ENCODE peak calls at places on chromosomes 7 and 10, in ten cellular contexts. X is pancreas, Z is astrocyte, P is brain microvascular endothelial cell, V is right atrium auricular region, E is cardiac muscle cell, Q is esophagus squamous epithelium, A is dorsolateral prefrontal cortex, U is body of pancreas, T is thyroid gland. D is an unnamed sample.

GRCh38 chr7:130831817-130832481 is 97.9 kb upstream of the KLF14 start:
- DNase-seq in X (no peak), Z (no peak), P (no peak), V (no peak), E (peak), Q (no peak), A (no peak), U (no peak), T (no peak), D (no peak)

GRCh38 chr10:5527332-5528200 is 2.8 kb downstream of the CALML3 start:
- DNase-seq in X (no peak), Z (no peak), P (no peak), V (no peak), E (no peak), Q (no peak), A (peak), U (no peak), T (no peak), D (no peak)

GRCh38 chr10:59007307-59008025 is 169.0 kb upstream of the PHYHIPL start:
- DNase-seq in X (no peak), Z (no peak), P (no peak), V (no peak), E (no peak), Q (no peak), A (no peak), U (no peak), T (no peak), D (no peak)

GRCh38 chr10:4692206-4692605 is 133.8 kb upstream of the AKR1E2 start:
- DNase-seq in X (no peak), Z (no peak), P (no peak), V (no peak), E (no peak), Q (no peak), A (no peak), U (no peak), T (no peak), D (no peak)

GRCh38 chr10:33963656-33964175 is 629.2 kb upstream of the NRP1 start:
- DNase-seq in X (no peak), Z (no peak), P (no peak), V (no peak), E (no peak), Q (no peak), A (no peak), U (no peak), T (no peak), D (no peak)

GRCh38 chr7:82445226-82445625 is 1.6 kb upstream of the CACNA2D1 start:
- DNase-seq in X (no peak), Z (no peak), P (no peak), V (no peak), E (no peak), Q (no peak), A (no peak), U (no peak), T (no peak), D (no peak)

GRCh38 chr10:110350812-110351211 is 46.1 kb upstream of the SMNDC1 start:
- DNase-seq in X (no peak), Z (peak), P (no peak), V (no peak), E (no peak), Q (no peak), A (no peak), U (no peak), T (no peak), D (no peak)

GRCh38 chr10:34709637-34710390 is 105.3 kb downstream of the PARD3 start:
- DNase-seq in X (no peak), Z (no peak), P (no peak), V (no peak), E (no peak), Q (no peak), A (no peak), U (no peak), T (no peak), D (peak)

GRCh38 chr7:127954371-127954770 is 76.9 kb downstream of the LRRC4 start:
- DNase-seq in X (no peak), Z (no peak), P (no peak), V (no peak), E (no peak), Q (no peak), A (no peak), U (no peak), T (no peak), D (no peak)

GRCh38 chr10:49410365-49411074 is 14.6 kb upstream of the DRGX start:
- DNase-seq in X (peak), Z (no peak), P (no peak), V (peak), E (no peak), Q (no peak), A (no peak), U (peak), T (peak), D (peak)

GRCh38 chr10:102808380-102808779 is 28.8 kb downstream of the CYP17A1 start:
- DNase-seq in X (no peak), Z (no peak), P (no peak), V (no peak), E (no peak), Q (no peak), A (no peak), U (no peak), T (no peak), D (no peak)

GRCh38 chr7:83936056-83936703 is 258.4 kb downstream of the SEMA3A start:
- DNase-seq in X (peak), Z (peak), P (peak), V (no peak), E (peak), Q (no peak), A (peak), U (peak), T (peak), D (no peak)

GRCh38 chr10:12448729-12449391 is 99.5 kb downstream of the CAMK1D start:
- DNase-seq in X (peak), Z (peak), P (peak), V (no peak), E (no peak), Q (no peak), A (no peak), U (no peak), T (no peak), D (no peak)

GRCh38 chr7:46486264-46487206 is 565.5 kb upstream of the IGFBP3 start:
- DNase-seq in X (no peak), Z (peak), P (peak), V (peak), E (no peak), Q (no peak), A (no peak), U (peak), T (peak), D (peak)

GRCh38 chr10:89425000-89425399 is 10.6 kb downstream of the IFIT5 start:
- DNase-seq in X (no peak), Z (no peak), P (no peak), V (no peak), E (no peak), Q (no peak), A (no peak), U (peak), T (no peak), D (no peak)

GRCh38 chr7:139061416-139061815 is 25.6 kb upstream of the ZC3HAV1L start:
- DNase-seq in X (no peak), Z (no peak), P (no peak), V (no peak), E (no peak), Q (no peak), A (no peak), U (no peak), T (no peak), D (no peak)

GRCh38 chr10:8543361-8544056 is 489.0 kb downstream of the GATA3 start:
- DNase-seq in X (no peak), Z (no peak), P (no peak), V (no peak), E (no peak), Q (no peak), A (no peak), U (no peak), T (peak), D (no peak)

GRCh38 chr10:103254538-103255325 is 9.0 kb downstream of the RPEL1 start:
- DNase-seq in X (no peak), Z (no peak), P (peak), V (no peak), E (no peak), Q (no peak), A (no peak), U (no peak), T (no peak), D (no peak)

GRCh38 chr7:76267107-76267834 is 35.2 kb upstream of the HSPB1 start:
- DNase-seq in X (no peak), Z (no peak), P (no peak), V (no peak), E (peak), Q (no peak), A (no peak), U (no peak), T (no peak), D (no peak)

GRCh38 chr7:72020301-72020700 is 391.8 kb downstream of the CALN1 start:
- DNase-seq in X (no peak), Z (no peak), P (no peak), V (peak), E (no peak), Q (no peak), A (no peak), U (no peak), T (no peak), D (no peak)

GRCh38 chr10:132648072-132648855 is 110.7 kb downstream of the INPP5A start:
- DNase-seq in X (no peak), Z (no peak), P (no peak), V (no peak), E (no peak), Q (no peak), A (no peak), U (peak), T (no peak), D (no peak)

GRCh38 chr10:35442592-35442991 is 106.3 kb downstream of the CCNY start:
- DNase-seq in X (no peak), Z (no peak), P (no peak), V (no peak), E (no peak), Q (no peak), A (no peak), U (no peak), T (no peak), D (no peak)

GRCh38 chr10:48973065-48973464 is 33.4 kb upstream of the LRRC18 start:
- DNase-seq in X (no peak), Z (no peak), P (no peak), V (no peak), E (no peak), Q (no peak), A (no peak), U (no peak), T (no peak), D (no peak)

GRCh38 chr7:85554294-85554877 is 367.5 kb upstream of the SEMA3D start:
- DNase-seq in X (peak), Z (peak), P (peak), V (no peak), E (peak), Q (no peak), A (no peak), U (peak), T (no peak), D (no peak)

GRCh38 chr10:13715091-13715490 is 128.3 kb downstream of the PRPF18 start:
- DNase-seq in X (no peak), Z (no peak), P (no peak), V (no peak), E (no peak), Q (no peak), A (no peak), U (no peak), T (no peak), D (no peak)

GRCh38 chr7:25675789-25676474 is 447.6 kb upstream of the NPVF start:
- DNase-seq in X (no peak), Z (no peak), P (no peak), V (no peak), E (no peak), Q (no peak), A (no peak), U (no peak), T (no peak), D (peak)

GRCh38 chr7:135716677-135717238 is 11.2 kb downstream of the SLC13A4 start:
- DNase-seq in X (no peak), Z (peak), P (peak), V (no peak), E (no peak), Q (no peak), A (no peak), U (no peak), T (no peak), D (no peak)

GRCh38 chr10:22343761-22344160 is 1.5 kb upstream of the SPAG6 start:
- DNase-seq in X (no peak), Z (no peak), P (no peak), V (no peak), E (no peak), Q (no peak), A (no peak), U (no peak), T (no peak), D (no peak)
- H3K4me3 ChIP-seq in X (no peak), Z (no peak), P (no peak), V (no peak), E (no peak), Q (no peak), A (no peak), U (no peak), T (no peak), D (no peak)

GRCh38 chr10:55232553-55232952 is 431.5 kb upstream of the PCDH15 start:
- DNase-seq in X (no peak), Z (no peak), P (no peak), V (no peak), E (no peak), Q (no peak), A (no peak), U (no peak), T (no peak), D (no peak)
- H3K27ac ChIP-seq in X (no peak), Z (no peak), P (no peak), V (no peak), E (no peak), Q (no peak), A (no peak), U (no peak), T (no peak), D (no peak)

GRCh38 chr10:60572511-60573194 is 183.0 kb upstream of the ANK3 start:
- DNase-seq in X (peak), Z (peak), P (peak), V (no peak), E (peak), Q (no peak), A (peak), U (peak), T (peak), D (peak)
- H3K4me3 ChIP-seq in X (no peak), Z (peak), P (peak), V (peak), E (peak), Q (peak), A (peak), U (no peak), T (peak), D (peak)

GRCh38 chr7:70047891-70048448 is 449.7 kb downstream of the AUTS2 start:
- DNase-seq in X (no peak), Z (no peak), P (no peak), V (no peak), E (no peak), Q (no peak), A (no peak), U (no peak), T (no peak), D (no peak)
- H3K27ac ChIP-seq in X (no peak), Z (no peak), P (no peak), V (no peak), E (no peak), Q (no peak), A (no peak), U (no peak), T (no peak), D (no peak)

D was measured in heart right ventricle.